ENCODE peak calls at places on chromosomes 13 and 19, in eight cellular contexts. One of them, this sample, is unnamed. For H3K4me1, the result is how much of the 10 kb centered on the place peaks cover.

GRCh38 chr19:10173527-10173926 is 21.2 kb downstream of the DNMT1 start:
- DNase-seq in hepatocyte: no peak
- DNase-seq in endothelial cell of umbilical vein: no peak
- DNase-seq in pancreas: no peak
- DNase-seq in A549: no peak
- DNase-seq in IMR-90: peak
- DNase-seq in cardiac muscle cell: peak
- DNase-seq in spleen: no peak
- DNase-seq in this sample: no peak

GRCh38 chr13:51913421-51914136 is 51.8 kb downstream of the CCDC70 start:
- DNase-seq in endothelial cell of umbilical vein: no peak
- DNase-seq in cardiac muscle cell: no peak
- DNase-seq in spleen: no peak
- DNase-seq in A549: no peak
- DNase-seq in pancreas: no peak
- DNase-seq in hepatocyte: no peak
- DNase-seq in IMR-90: no peak
- DNase-seq in this sample: no peak

GRCh38 chr13:106491928-106492327 is 43.5 kb downstream of the EFNB2 start:
- DNase-seq in IMR-90: no peak
- DNase-seq in pancreas: no peak
- DNase-seq in endothelial cell of umbilical vein: no peak
- DNase-seq in A549: no peak
- DNase-seq in hepatocyte: no peak
- DNase-seq in spleen: no peak
- DNase-seq in cardiac muscle cell: no peak
- DNase-seq in this sample: no peak

GRCh38 chr19:4206818-4207484 is 22.4 kb upstream of the EBI3 start:
- DNase-seq in A549: peak
- DNase-seq in cardiac muscle cell: peak
- DNase-seq in spleen: no peak
- DNase-seq in IMR-90: peak
- DNase-seq in endothelial cell of umbilical vein: no peak
- DNase-seq in hepatocyte: no peak
- DNase-seq in pancreas: no peak
- DNase-seq in this sample: no peak

GRCh38 chr13:113651511-113652403 is 6.2 kb downstream of the ATP4B start:
- DNase-seq in IMR-90: no peak
- DNase-seq in cardiac muscle cell: no peak
- DNase-seq in spleen: peak
- DNase-seq in A549: no peak
- DNase-seq in pancreas: no peak
- DNase-seq in endothelial cell of umbilical vein: no peak
- DNase-seq in hepatocyte: no peak
- DNase-seq in this sample: peak

GRCh38 chr19:16118489-16119033 is 6.9 kb downstream of the RAB8A start:
- DNase-seq in cardiac muscle cell: no peak
- DNase-seq in spleen: peak
- DNase-seq in pancreas: no peak
- DNase-seq in endothelial cell of umbilical vein: no peak
- DNase-seq in hepatocyte: no peak
- DNase-seq in IMR-90: no peak
- DNase-seq in A549: no peak
- DNase-seq in this sample: no peak

GRCh38 chr13:64332048-64332447 is 2898.1 kb downstream of the PCDH9 start:
- DNase-seq in cardiac muscle cell: no peak
- DNase-seq in pancreas: no peak
- DNase-seq in spleen: no peak
- DNase-seq in A549: no peak
- DNase-seq in IMR-90: peak
- DNase-seq in hepatocyte: no peak
- DNase-seq in endothelial cell of umbilical vein: no peak
- DNase-seq in this sample: no peak

GRCh38 chr13:61414686-61415664 is 674 bp downstream of the PCDH20 start:
- DNase-seq in endothelial cell of umbilical vein: peak
- DNase-seq in pancreas: peak
- DNase-seq in A549: no peak
- DNase-seq in hepatocyte: peak
- DNase-seq in cardiac muscle cell: peak
- DNase-seq in spleen: peak
- DNase-seq in IMR-90: no peak
- DNase-seq in this sample: peak

GRCh38 chr19:16296713-16297112 is 27.9 kb upstream of the KLF2 start:
- DNase-seq in A549: no peak
- DNase-seq in cardiac muscle cell: no peak
- DNase-seq in pancreas: no peak
- DNase-seq in endothelial cell of umbilical vein: no peak
- DNase-seq in spleen: no peak
- DNase-seq in IMR-90: no peak
- DNase-seq in hepatocyte: no peak
- DNase-seq in this sample: no peak

GRCh38 chr13:29693297-29693945 is 97.9 kb upstream of the SLC7A1 start:
- DNase-seq in pancreas: peak
- DNase-seq in IMR-90: no peak
- DNase-seq in hepatocyte: no peak
- DNase-seq in endothelial cell of umbilical vein: no peak
- DNase-seq in cardiac muscle cell: no peak
- DNase-seq in spleen: no peak
- DNase-seq in A549: no peak
- DNase-seq in this sample: no peak

GRCh38 chr13:46530084-46530935 is 22.7 kb upstream of the LRCH1 start:
- DNase-seq in endothelial cell of umbilical vein: no peak
- DNase-seq in spleen: no peak
- DNase-seq in pancreas: no peak
- DNase-seq in hepatocyte: no peak
- DNase-seq in IMR-90: peak
- DNase-seq in cardiac muscle cell: peak
- DNase-seq in A549: no peak
- DNase-seq in this sample: no peak

DNA sequence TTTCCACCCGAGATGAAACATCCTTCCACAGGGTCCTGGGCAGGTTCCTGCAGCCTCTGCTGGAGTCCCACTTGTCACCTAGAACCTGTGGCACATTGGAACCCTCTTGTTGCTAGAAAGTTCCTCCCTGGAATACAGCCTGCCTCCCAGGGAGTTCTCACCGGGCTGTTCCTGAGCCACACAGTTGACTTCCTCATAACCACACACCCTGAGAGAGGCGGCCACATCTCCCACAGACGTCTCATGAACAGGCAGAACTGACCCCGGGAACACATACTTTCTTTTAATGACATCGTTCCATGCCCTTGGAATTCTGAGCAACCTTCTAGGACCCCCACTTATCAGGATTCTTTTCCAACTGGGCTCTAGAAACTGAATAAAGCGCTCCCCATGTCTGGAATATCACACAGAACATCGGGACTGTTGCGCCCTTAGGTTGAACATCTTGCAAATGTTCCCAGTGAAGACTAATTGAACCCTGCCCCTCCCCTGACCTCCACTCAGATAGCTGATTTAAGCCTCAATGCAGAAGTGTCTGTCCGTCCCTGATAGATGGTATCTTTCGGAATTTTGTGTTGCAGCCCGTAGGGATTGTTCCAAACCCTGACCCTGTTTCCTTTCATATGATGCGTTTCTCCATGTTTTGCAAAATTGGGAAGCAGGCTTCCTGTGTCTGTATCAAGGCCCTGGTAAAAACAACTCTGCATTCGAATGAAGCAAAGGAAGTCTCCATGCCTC is 91.1 kb downstream of the RAB20 start:
- DNase-seq in A549: no peak
- DNase-seq in pancreas: no peak
- DNase-seq in spleen: no peak
- DNase-seq in hepatocyte: no peak
- DNase-seq in cardiac muscle cell: no peak
- DNase-seq in endothelial cell of umbilical vein: peak
- DNase-seq in IMR-90: no peak
- DNase-seq in this sample: no peak
- TF ChIP-seq CTCF in A549: no peak
- TF ChIP-seq CTCF in pancreas: no peak
- TF ChIP-seq CTCF in spleen: no peak
- TF ChIP-seq CTCF in hepatocyte: no peak
- TF ChIP-seq CTCF in cardiac muscle cell: no peak
- TF ChIP-seq CTCF in endothelial cell of umbilical vein: no peak
- TF ChIP-seq CTCF in IMR-90: no peak
- TF ChIP-seq CTCF in this sample: no peak

GRCh38 chr19:19063183-19064097 is at the start of gene SLC25A42:
- DNase-seq in endothelial cell of umbilical vein: peak
- DNase-seq in A549: peak
- DNase-seq in spleen: peak
- DNase-seq in hepatocyte: peak
- DNase-seq in cardiac muscle cell: peak
- DNase-seq in IMR-90: peak
- DNase-seq in pancreas: peak
- DNase-seq in this sample: peak

GRCh38 chr19:19062454-19063182 is 1.2 kb upstream of the SLC25A42 start:
- DNase-seq in endothelial cell of umbilical vein: peak
- DNase-seq in spleen: no peak
- DNase-seq in pancreas: no peak
- DNase-seq in cardiac muscle cell: no peak
- DNase-seq in A549: peak
- DNase-seq in hepatocyte: no peak
- DNase-seq in IMR-90: peak
- DNase-seq in this sample: no peak

GRCh38 chr19:19064098-19064722 is 416 bp downstream of the SLC25A42 start:
- DNase-seq in endothelial cell of umbilical vein: no peak
- DNase-seq in pancreas: no peak
- DNase-seq in spleen: no peak
- DNase-seq in A549: peak
- DNase-seq in hepatocyte: no peak
- DNase-seq in IMR-90: no peak
- DNase-seq in cardiac muscle cell: no peak
- DNase-seq in this sample: no peak

GRCh38 chr19:19067276-19068072 is 3.7 kb downstream of the SLC25A42 start:
- DNase-seq in hepatocyte: no peak
- DNase-seq in A549: no peak
- DNase-seq in IMR-90: no peak
- DNase-seq in pancreas: no peak
- DNase-seq in spleen: no peak
- DNase-seq in cardiac muscle cell: no peak
- DNase-seq in endothelial cell of umbilical vein: no peak
- DNase-seq in this sample: no peak

DNA sequence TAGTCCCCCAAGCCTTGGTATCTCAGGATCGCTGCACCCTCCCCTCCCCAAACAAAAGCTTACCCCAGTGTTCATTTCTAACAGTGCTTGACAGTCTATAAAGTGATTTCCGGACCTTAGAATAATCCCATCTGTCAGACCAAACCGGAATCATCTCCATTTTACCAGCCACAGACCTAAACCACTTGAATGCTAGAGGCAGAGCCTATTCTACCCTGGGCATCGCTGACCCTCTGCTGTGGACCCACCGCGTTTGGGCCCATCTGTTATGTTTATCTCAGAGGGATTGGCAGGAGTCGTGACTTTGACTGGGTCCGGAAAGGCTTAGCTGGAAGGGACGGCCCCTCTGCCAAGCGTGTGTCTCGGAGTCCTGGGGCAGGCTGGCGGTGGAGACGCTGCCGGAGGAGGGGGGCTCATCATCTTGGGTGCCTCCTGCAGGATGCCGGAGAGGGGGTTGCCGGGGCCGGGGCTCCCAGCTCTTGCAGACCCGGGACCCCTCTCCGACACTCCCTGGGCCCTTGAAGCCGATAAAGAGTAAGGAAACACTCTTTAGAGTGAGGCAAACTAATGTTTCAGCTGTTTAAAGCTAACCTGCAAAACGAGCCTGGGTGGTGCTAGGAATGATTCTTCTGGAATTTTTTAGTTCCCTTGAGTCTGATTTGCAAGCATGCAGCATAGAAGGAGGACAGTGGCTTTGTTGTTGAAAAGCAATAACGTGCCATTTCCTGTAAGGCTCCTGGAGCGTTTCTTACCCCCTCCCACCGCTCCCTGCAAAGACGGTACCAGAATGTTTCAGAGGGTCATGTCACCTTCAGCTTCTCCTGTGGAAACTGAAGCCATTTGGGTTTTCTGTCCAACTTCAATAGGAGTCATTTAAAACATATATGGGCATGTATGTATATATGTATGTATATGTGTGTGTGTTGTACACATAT is 1.3 kb downstream of the SLC25A42 start:
- DNase-seq in IMR-90: no peak
- DNase-seq in endothelial cell of umbilical vein: peak
- DNase-seq in spleen: peak
- DNase-seq in pancreas: no peak
- DNase-seq in A549: no peak
- DNase-seq in hepatocyte: no peak
- DNase-seq in cardiac muscle cell: peak
- DNase-seq in this sample: no peak
- H3K4me1 ChIP-seq in IMR-90: under half
- H3K4me1 ChIP-seq in endothelial cell of umbilical vein: under half
- H3K4me1 ChIP-seq in spleen: half or more
- H3K4me1 ChIP-seq in pancreas: under half
- H3K4me1 ChIP-seq in A549: under half
- H3K4me1 ChIP-seq in hepatocyte: under half
- H3K4me1 ChIP-seq in cardiac muscle cell: under half
- H3K4me1 ChIP-seq in this sample: half or more

GRCh38 chr19:12649941-12650340 is 16.6 kb downstream of the MAN2B1 start:
- DNase-seq in cardiac muscle cell: no peak
- DNase-seq in IMR-90: no peak
- DNase-seq in spleen: no peak
- DNase-seq in hepatocyte: no peak
- DNase-seq in pancreas: no peak
- DNase-seq in A549: no peak
- DNase-seq in endothelial cell of umbilical vein: no peak
- DNase-seq in this sample: no peak

GRCh38 chr19:12646551-12646950 is 20.0 kb downstream of the MAN2B1 start:
- DNase-seq in endothelial cell of umbilical vein: no peak
- DNase-seq in spleen: no peak
- DNase-seq in A549: no peak
- DNase-seq in hepatocyte: no peak
- DNase-seq in cardiac muscle cell: no peak
- DNase-seq in pancreas: no peak
- DNase-seq in IMR-90: no peak
- DNase-seq in this sample: no peak

GRCh38 chr19:12647490-12648071 is 19.0 kb downstream of the MAN2B1 start:
- DNase-seq in A549: no peak
- DNase-seq in pancreas: peak
- DNase-seq in endothelial cell of umbilical vein: peak
- DNase-seq in spleen: peak
- DNase-seq in hepatocyte: peak
- DNase-seq in cardiac muscle cell: peak
- DNase-seq in IMR-90: no peak
- DNase-seq in this sample: no peak

GRCh38 chr19:12648088-12648487 is 18.5 kb downstream of the MAN2B1 start:
- DNase-seq in spleen: no peak
- DNase-seq in endothelial cell of umbilical vein: no peak
- DNase-seq in hepatocyte: no peak
- DNase-seq in A549: no peak
- DNase-seq in pancreas: peak
- DNase-seq in cardiac muscle cell: no peak
- DNase-seq in IMR-90: no peak
- DNase-seq in this sample: no peak

GRCh38 chr19:12647047-12647446 is 19.5 kb downstream of the MAN2B1 start:
- DNase-seq in endothelial cell of umbilical vein: no peak
- DNase-seq in IMR-90: no peak
- DNase-seq in hepatocyte: no peak
- DNase-seq in spleen: no peak
- DNase-seq in A549: no peak
- DNase-seq in pancreas: no peak
- DNase-seq in cardiac muscle cell: no peak
- DNase-seq in this sample: no peak
- H3K4me3 ChIP-seq in endothelial cell of umbilical vein: no peak
- H3K4me3 ChIP-seq in IMR-90: no peak
- H3K4me3 ChIP-seq in hepatocyte: no peak
- H3K4me3 ChIP-seq in spleen: no peak
- H3K4me3 ChIP-seq in A549: no peak
- H3K4me3 ChIP-seq in pancreas: peak
- H3K4me3 ChIP-seq in cardiac muscle cell: no peak
- H3K4me3 ChIP-seq in this sample: no peak

GRCh38 chr19:49113762-49114629 is at the start of gene LIN7B:
- DNase-seq in IMR-90: peak
- DNase-seq in hepatocyte: peak
- DNase-seq in cardiac muscle cell: peak
- DNase-seq in endothelial cell of umbilical vein: peak
- DNase-seq in A549: peak
- DNase-seq in spleen: peak
- DNase-seq in pancreas: peak
- DNase-seq in this sample: peak
- TF ChIP-seq CTCF in IMR-90: peak
- TF ChIP-seq CTCF in hepatocyte: peak
- TF ChIP-seq CTCF in cardiac muscle cell: peak
- TF ChIP-seq CTCF in endothelial cell of umbilical vein: peak
- TF ChIP-seq CTCF in A549: peak
- TF ChIP-seq CTCF in spleen: peak
- TF ChIP-seq CTCF in pancreas: no peak
- TF ChIP-seq CTCF in this sample: peak